ENCODE peak calls at places on chromosome X, in seven cellular contexts. O, I, G, R, P, F and K are unnamed samples.

GRCh38 chrX:45954026-45954425 is 591.2 kb downstream of the ZNF674 start:
- DNase-seq in O (no peak), I (no peak), G (no peak), R (no peak), P (no peak), F (no peak), K (no peak)

GRCh38 chrX:45011131-45011530 is 138.1 kb downstream of the KDM6A start:
- DNase-seq in O (no peak), I (no peak), G (no peak), R (no peak), P (no peak), F (no peak), K (no peak)

GRCh38 chrX:138847930-138848329 is 136.4 kb upstream of the FGF13 start:
- DNase-seq in O (no peak), I (no peak), G (no peak), R (no peak), P (no peak), F (peak), K (no peak)

GRCh38 chrX:120358687-120359086 is 3.2 kb upstream of the ATP1B4 start:
- DNase-seq in O (no peak), I (peak), G (no peak), R (no peak), P (no peak), F (no peak), K (no peak)

GRCh38 chrX:115018944-115019343 is 1.5 kb upstream of the IL13RA2 start:
- DNase-seq in O (no peak), I (no peak), G (no peak), R (no peak), P (no peak), F (no peak), K (no peak)

GRCh38 chrX:29911673-29912072 is 303.7 kb upstream of the MAGEB2 start:
- DNase-seq in O (no peak), I (no peak), G (no peak), R (no peak), P (no peak), F (no peak), K (no peak)

GRCh38 chrX:19747672-19748610 is 139.5 kb downstream of the SH3KBP1 start:
- DNase-seq in O (peak), I (peak), G (no peak), R (peak), P (peak), F (no peak), K (no peak)

GRCh38 chrX:101450951-101451350 is 34.3 kb upstream of the ARMCX4 start:
- DNase-seq in O (no peak), I (no peak), G (no peak), R (no peak), P (no peak), F (peak), K (no peak)

GRCh38 chrX:149939271-149940014 is 1.2 kb upstream of the EOLA2 start:
- DNase-seq in O (peak), I (peak), G (peak), R (peak), P (peak), F (peak), K (peak)

GRCh38 chrX:40471965-40472648 is 108.7 kb upstream of the ATP6AP2 start:
- DNase-seq in O (no peak), I (peak), G (peak), R (no peak), P (no peak), F (peak), K (no peak)

GRCh38 chrX:121802881-121803412 is 755.5 kb downstream of the GLUD2 start:
- DNase-seq in O (no peak), I (no peak), G (no peak), R (no peak), P (no peak), F (no peak), K (no peak)

GRCh38 chrX:134460861-134461218 is 875 bp downstream of the HPRT1 start:
- DNase-seq in O (no peak), I (no peak), G (no peak), R (no peak), P (no peak), F (peak), K (no peak)

GRCh38 chrX:30657542-30658238 is 4.5 kb downstream of the GK start:
- DNase-seq in O (no peak), I (no peak), G (no peak), R (no peak), P (no peak), F (no peak), K (no peak)

GRCh38 chrX:119155416-119156035 is 27.9 kb upstream of the KIAA1210 start:
- DNase-seq in O (no peak), I (no peak), G (no peak), R (no peak), P (no peak), F (peak), K (no peak)

GRCh38 chrX:7100022-7100421 is 47.5 kb upstream of the STS start:
- DNase-seq in O (no peak), I (no peak), G (no peak), R (no peak), P (no peak), F (no peak), K (no peak)

GRCh38 chrX:131762802-131763234 is 218.9 kb downstream of the OR13H1 start:
- DNase-seq in O (no peak), I (no peak), G (no peak), R (no peak), P (no peak), F (no peak), K (peak)

GRCh38 chrX:15465347-15465746 is 27.8 kb downstream of the PIR start:
- DNase-seq in O (no peak), I (no peak), G (no peak), R (no peak), P (no peak), F (no peak), K (no peak)

GRCh38 chrX:10677490-10677889 is 57.1 kb upstream of the MID1 start:
- DNase-seq in O (no peak), I (no peak), G (no peak), R (no peak), P (no peak), F (no peak), K (no peak)

GRCh38 chrX:120522820-120523219 is 37.9 kb downstream of the CUL4B start:
- DNase-seq in O (no peak), I (no peak), G (no peak), R (no peak), P (no peak), F (no peak), K (no peak)

GRCh38 chrX:46573331-46573895 is at the start of gene CHST7:
- DNase-seq in O (peak), I (peak), G (no peak), R (peak), P (peak), F (peak), K (peak)

GRCh38 chrX:115372026-115372610 is 82.6 kb downstream of the LUZP4 start:
- DNase-seq in O (no peak), I (no peak), G (no peak), R (no peak), P (no peak), F (peak), K (no peak)

GRCh38 chrX:19697416-19697815 is 182.1 kb upstream of the MAP3K15 start:
- DNase-seq in O (no peak), I (no peak), G (no peak), R (no peak), P (no peak), F (no peak), K (no peak)

GRCh38 chrX:149650162-149650561 is 18.6 kb upstream of the TMEM185A start:
- DNase-seq in O (no peak), I (no peak), G (no peak), R (no peak), P (no peak), F (no peak), K (no peak)

GRCh38 chrX:137025930-137026329 is 7.9 kb downstream of the GPR101 start:
- DNase-seq in O (no peak), I (no peak), G (no peak), R (no peak), P (no peak), F (no peak), K (no peak)

GRCh38 chrX:136754641-136755040 is 26.1 kb downstream of the ARHGEF6 start:
- DNase-seq in O (no peak), I (no peak), G (peak), R (no peak), P (peak), F (no peak), K (no peak)

GRCh38 chrX:38233891-38234807 is 13.5 kb upstream of the SRPX start:
- DNase-seq in O (no peak), I (no peak), G (no peak), R (no peak), P (no peak), F (no peak), K (no peak)

GRCh38 chrX:56826020-56826419 is 97.0 kb downstream of the NBDY start:
- DNase-seq in O (no peak), I (no peak), G (no peak), R (no peak), P (no peak), F (no peak), K (no peak)

GRCh38 chrX:13283512-13283911 is 36.3 kb downstream of the ATXN3L start:
- DNase-seq in O (no peak), I (no peak), G (no peak), R (no peak), P (no peak), F (no peak), K (no peak)